ENCODE peak calls at places on chromosomes 3 and 15, in nine cellular contexts. H, F, Y, E, S, X, B, W and R are unnamed samples.

GRCh38 chr3:66486646-66487045 is 14.2 kb downstream of the LRIG1 start:
- DNase-seq in Y (no peak), H (no peak), F (no peak), E (no peak), W (no peak), X (peak; percentile 76), B (no peak), S (no peak), R (no peak)

GRCh38 chr3:161913786-161914389 is 417.3 kb downstream of the OTOL1 start:
- DNase-seq in F (no peak), B (no peak), Y (no peak), W (no peak), H (peak; percentile 2), S (peak; percentile 49), E (no peak), X (peak; percentile 83), R (peak; percentile 54)

GRCh38 chr3:16452265-16452664 is 61.2 kb downstream of the RFTN1 start:
- DNase-seq in W (no peak), E (no peak), S (peak; percentile 49), X (peak; percentile 73), F (no peak), H (peak; percentile 7), B (no peak), Y (no peak), R (no peak)

GRCh38 chr15:61794881-61795280 is 265.4 kb downstream of the VPS13C start:
- DNase-seq in S (no peak), H (peak; percentile 17), X (peak; percentile 8), B (no peak), W (no peak), Y (no peak), E (no peak), F (no peak), R (no peak)

GRCh38 chr3:63167113-63167512 is 111.0 kb upstream of the SYNPR start:
- DNase-seq in X (no peak), F (no peak), H (no peak), B (no peak), Y (no peak), S (no peak), E (no peak), W (peak; percentile 28), R (no peak)

GRCh38 chr15:49116108-49116507 is 39.3 kb downstream of the COPS2 start:
- DNase-seq in B (no peak), F (no peak), W (no peak), H (no peak), S (no peak), E (no peak), X (no peak), Y (no peak), R (no peak)

GRCh38 chr3:23999012-23999641 is 54.0 kb downstream of the NR1D2 start:
- DNase-seq in W (no peak), F (peak; percentile 57), S (peak; percentile 50), H (peak; percentile 17), Y (peak; percentile 56), E (peak; percentile 14), B (peak; percentile 55), X (peak; percentile 68), R (peak; percentile 57)

GRCh38 chr15:99076109-99076508 is 28.8 kb upstream of the SYNM start:
- DNase-seq in S (no peak), B (no peak), W (no peak), F (no peak), Y (no peak), X (no peak), H (no peak), E (no peak), R (no peak)

GRCh38 chr3:172355836-172356235 is 92.4 kb downstream of the GHSR start:
- DNase-seq in F (no peak), X (peak; percentile 92), S (peak; percentile 6), E (no peak), H (peak; percentile 44), B (no peak), Y (peak; percentile 52), W (no peak), R (no peak)

GRCh38 chr3:184812845-184813157 is 835 bp downstream of the VPS8 start:
- DNase-seq in X (no peak), S (no peak), H (no peak), F (no peak), E (no peak), W (no peak), B (no peak), Y (no peak), R (no peak)

GRCh38 chr3:145767909-145768308 is 393.1 kb downstream of the PLOD2 start:
- DNase-seq in E (no peak), S (peak; percentile 13), X (no peak), H (no peak), Y (no peak), W (no peak), B (peak; percentile 0), F (no peak), R (peak; percentile 11)

GRCh38 chr3:95521396-95521795 is 1293.0 kb upstream of the EPHA6 start:
- DNase-seq in S (no peak), W (no peak), F (no peak), X (no peak), Y (no peak), H (no peak), B (no peak), E (no peak), R (no peak)

GRCh38 chr3:195542261-195542660 is 864 bp downstream of the PPP1R2 start:
- DNase-seq in H (peak; percentile 17), E (no peak), W (no peak), S (peak; percentile 22), Y (no peak), F (no peak), X (peak; percentile 30), B (no peak), R (peak; percentile 6)

GRCh38 chr3:51340311-51340829 is 44.7 kb upstream of the MANF start:
- DNase-seq in F (no peak), W (no peak), E (no peak), H (peak; percentile 86), Y (peak; percentile 77), X (peak; percentile 96), S (peak; percentile 82), B (no peak), R (no peak)

GRCh38 chr3:24545917-24546316 is 51.3 kb upstream of the THRB start:
- DNase-seq in S (no peak), Y (no peak), E (no peak), X (no peak), H (no peak), W (no peak), F (no peak), B (no peak), R (peak; percentile 60)

GRCh38 chr15:67839929-67840746 is at the start of gene RNU6-1:
- DNase-seq in W (no peak), X (peak; percentile 90), E (peak; percentile 84), F (peak; percentile 94), S (peak; percentile 89), Y (peak; percentile 97), B (peak; percentile 91), H (peak; percentile 95), R (peak; percentile 95)

GRCh38 chr3:104519968-104520655 is 846.6 kb upstream of the ALCAM start:
- DNase-seq in F (no peak), H (no peak), S (no peak), X (no peak), W (peak; percentile 40), E (no peak), B (no peak), Y (no peak), R (peak; percentile 0)

GRCh38 chr15:99143655-99144610 is 39.1 kb downstream of the SYNM start:
- DNase-seq in Y (no peak), S (no peak), E (no peak), X (peak; percentile 57), H (no peak), F (no peak), B (no peak), W (no peak), R (no peak)

GRCh38 chr15:92654662-92655061 is 913 bp downstream of the FAM174B start:
- DNase-seq in S (no peak), B (peak; percentile 16), Y (no peak), F (no peak), X (no peak), H (no peak), W (no peak), E (no peak), R (no peak)

GRCh38 chr3:71710906-71711494 is 14.2 kb downstream of the EIF4E3 start:
- DNase-seq in F (no peak), H (peak; percentile 49), E (no peak), Y (peak; percentile 36), B (peak; percentile 33), X (peak; percentile 64), W (no peak), S (peak; percentile 60), R (peak; percentile 57)

GRCh38 chr3:31748281-31749245 is 215.8 kb downstream of the STT3B start:
- DNase-seq in E (no peak), F (no peak), B (no peak), S (no peak), H (no peak), W (no peak), Y (no peak), X (no peak), R (no peak)

GRCh38 chr3:52026016-52026415 is 30.3 kb upstream of the RPL29 start:
- DNase-seq in H (no peak), Y (no peak), F (no peak), X (no peak), E (no peak), W (no peak), S (no peak), B (no peak), R (no peak)

GRCh38 chr3:49462222-49462621 is 7.8 kb upstream of the DAG1 start:
- DNase-seq in E (no peak), Y (no peak), S (no peak), W (no peak), X (peak; percentile 74), H (no peak), F (no peak), B (no peak), R (no peak)

GRCh38 chr3:5011555-5012256 is 32.5 kb downstream of the BHLHE40 start:
- DNase-seq in W (no peak), X (no peak), B (no peak), E (no peak), H (no peak), F (no peak), S (no peak), Y (no peak), R (no peak)

GRCh38 chr3:127688022-127688415 is 15.3 kb downstream of the ABTB1 start:
- DNase-seq in W (no peak), X (no peak), B (no peak), E (no peak), Y (no peak), F (no peak), H (no peak), S (no peak), R (no peak)

GRCh38 chr3:185276415-185276814 is 22.6 kb upstream of the EHHADH start:
- DNase-seq in B (no peak), Y (no peak), H (no peak), W (no peak), E (no peak), S (no peak), X (no peak), F (no peak), R (no peak)

GRCh38 chr3:171986755-171987535 is 52.4 kb upstream of the FNDC3B start:
- DNase-seq in H (no peak), E (no peak), S (no peak), F (no peak), Y (no peak), X (peak; percentile 22), B (no peak), W (no peak), R (no peak)

GRCh38 chr3:42298259-42298658 is 32.3 kb upstream of the CCK start:
- DNase-seq in S (no peak), F (no peak), X (no peak), W (no peak), Y (no peak), B (no peak), E (no peak), H (no peak), R (no peak)

GRCh38 chr15:69554321-69554961 is 101.8 kb downstream of the RPLP1 start:
- DNase-seq in F (no peak), X (no peak), H (no peak), W (no peak), Y (peak; percentile 86), E (no peak), B (peak; percentile 73), S (no peak), R (no peak)

GRCh38 chr3:155387571-155387970 is 94.1 kb upstream of the STRIT1 start:
- DNase-seq in B (no peak), H (no peak), F (no peak), X (no peak), W (no peak), E (no peak), S (no peak), Y (no peak), R (no peak)

GRCh38 chr3:63514678-63515077 is 137.8 kb upstream of the SNTN start:
- DNase-seq in B (no peak), Y (no peak), E (no peak), X (no peak), F (no peak), W (no peak), S (no peak), H (no peak), R (no peak)